ENCODE peak calls at places on chromosomes 12 and 14, in nine cellular contexts. W is breast epithelium, X is upper lobe of left lung, P is transverse colon, Z is GM12892, U is stomach, J is H1, V is HCT116, H is GM12891. Q is an unnamed sample.

GRCh38 chr12:32988982-32989381 is 92.4 kb upstream of the PKP2 start:
- DNase-seq in W (no peak), X (no peak), P (no peak), Z (no peak), U (no peak), J (no peak), V (no peak), H (no peak), Q (no peak)

GRCh38 chr12:109753054-109753401 is 39.4 kb downstream of the FAM222A start:
- DNase-seq in W (no peak), X (no peak), P (no peak), Z (no peak), U (peak), J (peak), V (no peak), H (no peak), Q (peak)

GRCh38 chr12:9669534-9669933 is at the start of gene CLEC2D:
- DNase-seq in W (no peak), X (no peak), P (no peak), Z (no peak), U (no peak), J (no peak), V (no peak), H (no peak), Q (no peak)

GRCh38 chr14:30874120-30874998 is at the start of gene COCH:
- DNase-seq in W (no peak), X (peak), P (peak), Z (peak), U (peak), J (peak), V (peak), H (peak), Q (no peak)

GRCh38 chr14:77041837-77042557 is 13.5 kb upstream of the IRF2BPL start:
- DNase-seq in W (no peak), X (no peak), P (peak), Z (no peak), U (peak), J (no peak), V (no peak), H (no peak), Q (peak)

GRCh38 chr14:103104654-103105511 is 10.4 kb downstream of the EXOC3L4 start:
- DNase-seq in W (peak), X (peak), P (peak), Z (peak), U (peak), J (peak), V (no peak), H (peak), Q (no peak)

GRCh38 chr12:8950702-8951478 is 1.4 kb upstream of the M6PR start:
- DNase-seq in W (no peak), X (no peak), P (no peak), Z (no peak), U (no peak), J (no peak), V (no peak), H (no peak), Q (no peak)

GRCh38 chr12:99712281-99712680 is 64.7 kb downstream of the GARIN6 start:
- DNase-seq in W (no peak), X (no peak), P (no peak), Z (no peak), U (no peak), J (no peak), V (no peak), H (no peak), Q (no peak)

GRCh38 chr14:25150934-25151790 is 101.2 kb upstream of the STXBP6 start:
- DNase-seq in W (no peak), X (no peak), P (no peak), Z (no peak), U (no peak), J (no peak), V (peak), H (no peak), Q (no peak)

GRCh38 chr12:6333029-6333428 is 8.8 kb downstream of the TNFRSF1A start:
- DNase-seq in W (no peak), X (no peak), P (no peak), Z (no peak), U (no peak), J (no peak), V (no peak), H (no peak), Q (no peak)
- TF ChIP-seq POLR2AphosphoS5 in W (no peak), X (no peak), P (no peak), Z (no peak), U (no peak), J (no peak), V (no peak), H (no peak), Q (no peak)

DNA sequence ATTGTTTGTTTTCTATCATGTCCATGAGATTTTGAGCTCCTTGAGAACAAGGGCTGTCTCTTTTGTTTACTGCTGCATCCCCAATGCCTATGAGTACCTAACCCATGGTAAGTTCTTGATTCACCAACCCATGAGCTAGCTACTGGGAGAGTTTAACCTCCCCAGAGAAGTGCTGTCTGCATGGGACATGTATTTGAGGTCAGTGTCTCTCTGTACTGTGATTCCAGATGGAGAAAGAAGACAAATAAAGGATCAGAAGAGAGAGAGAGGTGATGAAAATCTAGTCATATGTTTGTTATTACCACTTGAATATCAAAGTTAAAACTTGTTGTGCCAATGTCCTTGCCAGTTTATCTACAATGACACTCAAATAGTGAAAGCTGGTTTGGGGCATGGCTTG is 421.8 kb downstream of the BCAT1 start:
- DNase-seq in W (no peak), X (no peak), P (no peak), Z (no peak), U (no peak), J (no peak), V (no peak), H (no peak), Q (no peak)
- TF ChIP-seq POLR2A in W (no peak), X (no peak), P (no peak), Z (no peak), U (no peak), J (no peak), V (no peak), H (no peak), Q (no peak)

DNA sequence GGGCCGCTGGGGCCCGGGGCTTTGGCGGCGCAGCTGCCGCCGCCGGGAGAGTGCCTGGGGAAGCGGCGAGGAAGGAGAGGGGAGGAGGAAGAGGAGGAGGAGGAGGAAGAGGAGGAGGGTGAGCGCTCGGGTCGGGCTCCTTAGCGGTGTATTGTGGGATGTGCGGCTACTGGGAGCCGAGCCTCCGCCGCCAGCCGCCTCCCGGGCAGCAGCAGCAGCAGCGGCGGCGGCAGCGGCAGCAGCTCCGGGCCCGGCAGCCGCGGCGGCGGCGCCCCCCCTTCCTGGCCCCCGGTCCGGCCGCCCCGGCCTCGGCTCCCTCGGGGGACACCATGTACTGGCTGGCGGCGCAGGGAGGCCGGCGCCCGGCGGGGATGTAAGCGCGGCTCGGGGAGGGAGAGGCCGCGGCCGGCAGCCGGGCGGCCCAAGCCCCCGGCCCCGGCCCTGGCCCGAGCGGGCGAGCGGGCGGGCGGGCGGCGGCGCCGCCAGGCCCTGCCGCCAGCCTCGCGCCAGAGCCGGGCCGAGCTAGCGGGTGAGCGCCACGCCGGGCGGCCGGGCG is at the start of gene SETD1B:
- DNase-seq in W (no peak), X (peak), P (peak), Z (no peak), U (peak), J (no peak), V (no peak), H (no peak), Q (peak)
- TF ChIP-seq POLR2AphosphoS5 in W (no peak), X (no peak), P (peak), Z (no peak), U (no peak), J (no peak), V (peak), H (no peak), Q (peak)

GRCh38 chr12:57430931-57431566 is at the start of gene R3HDM2:
- DNase-seq in W (peak), X (peak), P (peak), Z (peak), U (peak), J (peak), V (peak), H (peak), Q (peak)
- TF ChIP-seq POLR2A in W (peak), X (no peak), P (peak), Z (peak), U (peak), J (peak), V (peak), H (peak), Q (peak)

DNA sequence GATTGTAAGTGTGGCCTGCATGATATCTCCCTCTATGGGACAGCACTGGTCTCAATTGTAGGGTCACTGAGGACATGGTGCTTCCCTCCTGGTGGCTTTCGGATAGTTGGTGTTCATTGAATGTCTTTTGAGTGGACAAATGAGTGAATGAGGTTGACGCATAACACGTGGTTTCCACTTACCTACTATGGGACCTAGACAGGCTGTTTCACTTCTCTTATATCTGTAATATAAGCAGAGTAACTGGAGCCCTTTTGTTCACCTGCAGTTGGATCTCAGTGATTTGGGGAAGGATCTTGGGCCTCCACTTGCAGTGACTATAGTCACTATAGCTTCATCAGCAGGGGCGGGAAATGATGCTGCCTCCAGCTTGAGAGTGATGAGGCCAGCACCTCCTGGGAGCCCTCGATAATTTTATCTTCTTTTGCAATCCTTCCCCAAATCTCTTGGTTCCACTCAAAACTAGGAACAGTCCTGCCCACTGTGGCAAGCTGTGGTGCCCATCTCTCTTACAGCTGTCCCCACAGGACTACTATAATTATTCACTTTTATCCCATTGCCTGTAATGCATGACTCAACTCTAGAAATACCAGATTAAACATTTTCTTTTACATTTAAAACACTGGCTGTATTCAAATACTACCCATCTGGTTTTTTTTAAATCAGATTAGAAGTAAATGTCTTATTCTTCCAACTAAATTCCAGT is 242.9 kb downstream of the CHST11 start:
- DNase-seq in W (no peak), X (no peak), P (no peak), Z (no peak), U (no peak), J (no peak), V (no peak), H (peak), Q (peak)
- TF ChIP-seq POLR2AphosphoS5 in W (no peak), X (no peak), P (no peak), Z (no peak), U (no peak), J (no peak), V (no peak), H (no peak), Q (no peak)

DNA sequence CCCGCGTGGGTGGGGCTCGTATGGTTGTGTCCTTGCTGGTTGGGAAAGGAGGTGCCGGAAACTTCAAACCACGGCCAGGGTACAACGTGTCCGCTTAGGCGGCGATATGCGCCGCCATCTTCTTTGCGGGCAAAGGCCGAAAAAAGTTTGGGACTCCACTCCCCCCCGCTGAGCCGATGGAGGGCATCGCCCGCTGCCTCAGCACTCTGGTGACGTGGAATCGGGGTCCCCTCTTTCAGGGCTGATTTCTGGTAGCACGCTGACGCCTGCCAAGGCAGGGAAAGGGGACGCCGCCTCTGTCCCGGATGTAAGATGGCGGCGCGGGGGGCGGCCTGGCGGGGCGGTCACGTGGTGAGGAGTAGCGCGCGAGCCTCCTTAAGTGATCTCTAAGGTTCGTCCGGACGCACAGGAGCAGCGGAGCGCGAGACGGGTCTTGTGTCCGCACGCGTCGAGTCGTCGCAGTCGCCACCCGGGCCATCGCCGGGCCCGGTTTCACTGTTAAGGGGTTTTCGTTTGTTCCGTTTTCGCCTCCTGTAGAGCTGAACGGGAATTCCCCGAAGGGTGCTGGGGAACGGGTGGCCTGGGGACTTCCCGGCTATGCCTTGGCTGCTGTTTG is 135.9 kb downstream of the MON2 start:
- DNase-seq in W (peak), X (peak), P (peak), Z (peak), U (peak), J (peak), V (peak), H (peak), Q (peak)
- TF ChIP-seq POLR2A in W (peak), X (no peak), P (peak), Z (peak), U (peak), J (peak), V (peak), H (peak), Q (peak)

GRCh38 chr14:52950410-52950897 is 396 bp downstream of the FERMT2 start:
- DNase-seq in W (peak), X (peak), P (peak), Z (no peak), U (peak), J (peak), V (no peak), H (no peak), Q (peak)

GRCh38 chr14:52950898-52951729 is at the start of gene FERMT2:
- DNase-seq in W (peak), X (peak), P (peak), Z (peak), U (peak), J (peak), V (peak), H (peak), Q (peak)

GRCh38 chr14:52948836-52949235 is 2.0 kb downstream of the FERMT2 start:
- DNase-seq in W (no peak), X (no peak), P (no peak), Z (no peak), U (no peak), J (no peak), V (no peak), H (no peak), Q (no peak)

GRCh38 chr14:52949249-52949648 is 1.6 kb downstream of the FERMT2 start:
- DNase-seq in W (no peak), X (no peak), P (no peak), Z (no peak), U (no peak), J (no peak), V (no peak), H (no peak), Q (no peak)

GRCh38 chr14:52949711-52950409 is 990 bp downstream of the FERMT2 start:
- DNase-seq in W (no peak), X (no peak), P (no peak), Z (no peak), U (no peak), J (no peak), V (no peak), H (no peak), Q (no peak)
- TF ChIP-seq POLR2AphosphoS5 in W (no peak), X (no peak), P (peak), Z (no peak), U (peak), J (no peak), V (no peak), H (no peak), Q (peak)

GRCh38 chr12:69657376-69658137 is 41.5 kb downstream of the BEST3 start:
- DNase-seq in W (no peak), X (no peak), P (no peak), Z (no peak), U (no peak), J (no peak), V (no peak), H (no peak), Q (no peak)
- TF ChIP-seq POLR2A in W (no peak), X (no peak), P (no peak), Z (no peak), U (no peak), J (no peak), V (no peak), H (no peak), Q (no peak)

GRCh38 chr12:123105427-123105826 is 45.5 kb downstream of the PITPNM2 start:
- DNase-seq in W (no peak), X (no peak), P (no peak), Z (no peak), U (no peak), J (no peak), V (no peak), H (no peak), Q (no peak)

GRCh38 chr12:123104809-123105208 is 46.1 kb downstream of the PITPNM2 start:
- DNase-seq in W (no peak), X (no peak), P (no peak), Z (no peak), U (no peak), J (no peak), V (no peak), H (no peak), Q (no peak)

GRCh38 chr12:123108682-123109066 is 42.2 kb downstream of the PITPNM2 start:
- DNase-seq in W (no peak), X (no peak), P (no peak), Z (no peak), U (no peak), J (no peak), V (no peak), H (no peak), Q (no peak)

GRCh38 chr12:123107926-123108681 is 42.8 kb downstream of the PITPNM2 start:
- DNase-seq in W (no peak), X (no peak), P (no peak), Z (no peak), U (no peak), J (no peak), V (no peak), H (no peak), Q (no peak)

DNA sequence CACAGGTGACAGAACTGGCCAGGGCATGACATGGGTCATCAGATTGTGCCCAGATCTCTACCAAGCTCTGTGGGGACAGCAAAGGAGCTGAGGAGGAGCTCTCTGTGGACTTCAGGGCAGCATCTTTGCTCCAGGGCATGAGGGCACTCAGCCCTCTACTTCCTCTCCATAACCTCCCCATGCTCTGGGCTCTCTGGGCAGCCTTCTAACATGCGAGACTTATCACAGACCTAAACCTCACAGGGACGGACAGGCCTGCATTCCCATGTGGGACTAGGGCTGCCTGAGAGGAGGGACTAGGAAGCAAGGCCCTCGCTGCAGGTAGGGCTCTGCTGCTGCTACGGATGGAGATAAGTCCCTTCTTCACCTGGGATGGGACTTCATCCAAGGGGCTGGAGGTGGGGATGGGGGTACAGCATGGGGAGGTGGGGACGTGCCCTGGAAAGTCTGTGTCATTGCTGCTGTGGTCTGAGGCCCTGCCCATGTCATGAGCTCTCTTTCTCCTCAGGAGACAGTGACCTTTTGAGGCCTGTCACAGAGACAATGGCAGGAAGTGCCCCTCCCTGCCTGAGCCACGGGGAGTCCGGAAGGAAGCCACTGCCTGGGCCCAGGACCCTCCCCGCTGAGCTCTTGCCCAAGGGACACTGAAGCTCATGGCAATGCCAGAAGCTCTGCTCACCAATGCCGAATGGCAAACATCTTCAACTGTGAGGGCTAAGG is 44.1 kb downstream of the PITPNM2 start:
- DNase-seq in W (no peak), X (no peak), P (peak), Z (no peak), U (no peak), J (no peak), V (no peak), H (no peak), Q (no peak)
- TF ChIP-seq POLR2AphosphoS5 in W (no peak), X (peak), P (no peak), Z (no peak), U (no peak), J (no peak), V (no peak), H (no peak), Q (no peak)

DNA sequence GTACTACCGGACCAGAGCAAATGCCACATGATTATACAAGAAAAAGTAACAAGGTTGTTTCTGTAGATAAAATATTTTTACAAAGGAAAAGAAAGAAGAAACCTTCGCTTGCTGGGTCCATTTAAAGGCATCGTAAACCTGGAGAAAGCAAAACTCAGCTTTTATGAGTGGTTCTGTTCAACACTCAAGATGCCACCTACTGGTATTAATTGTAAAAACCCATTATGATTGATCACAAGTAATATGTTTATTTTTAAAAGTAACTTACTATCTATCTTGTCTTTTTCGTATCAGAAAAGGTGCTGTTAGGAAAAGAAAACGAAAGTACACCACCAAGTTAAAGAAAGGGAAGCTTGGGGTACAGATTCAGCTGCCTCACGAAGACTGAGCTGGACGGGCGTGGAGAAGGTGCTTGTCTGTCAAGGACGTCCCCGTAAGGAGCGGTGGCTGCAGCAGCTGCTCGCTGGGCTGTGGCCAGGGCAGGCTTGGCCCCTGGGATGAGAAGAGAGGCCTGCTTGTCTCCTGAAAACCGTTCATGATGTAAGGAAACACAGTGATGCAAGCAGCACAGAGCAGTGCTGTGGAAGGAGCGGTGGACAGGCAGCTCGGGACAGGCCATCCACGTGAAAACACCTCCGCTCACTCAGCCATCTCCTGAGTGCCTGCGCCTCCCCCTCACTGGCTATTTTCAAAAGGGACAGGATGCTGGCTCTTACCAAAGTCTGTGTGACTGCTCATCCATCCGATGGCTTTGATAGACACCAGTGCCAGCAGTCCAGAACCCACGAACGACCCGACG is 25.0 kb downstream of the SLC15A4 start:
- DNase-seq in W (no peak), X (peak), P (no peak), Z (no peak), U (no peak), J (no peak), V (no peak), H (no peak), Q (peak)
- TF ChIP-seq POLR2A in W (no peak), X (no peak), P (no peak), Z (peak), U (no peak), J (no peak), V (no peak), H (peak), Q (no peak)